ENCODE peak calls at places on chromosomes 12 and 14, in five cellular contexts. One of them, this sample, is unnamed.

GRCh38 chr14:99597911-99598600 is 6.0 kb downstream of the CCDC85C start:
- DNase-seq in CD8-positive, alpha-beta memory T cell: no peak
- DNase-seq in lower lobe of right lung: no peak
- DNase-seq in ureter: no peak
- DNase-seq in CD4-positive, alpha-beta memory T cell: no peak
- DNase-seq in this sample: no peak

GRCh38 chr14:69605761-69606160 is 5.6 kb upstream of the SUSD6 start:
- DNase-seq in CD8-positive, alpha-beta memory T cell: no peak
- DNase-seq in lower lobe of right lung: no peak
- DNase-seq in ureter: no peak
- DNase-seq in CD4-positive, alpha-beta memory T cell: no peak
- DNase-seq in this sample: no peak

GRCh38 chr12:118064608-118065007 is 3.6 kb upstream of the WSB2 start:
- DNase-seq in CD8-positive, alpha-beta memory T cell: no peak
- DNase-seq in lower lobe of right lung: no peak
- DNase-seq in ureter: no peak
- DNase-seq in CD4-positive, alpha-beta memory T cell: peak; percentile 16
- DNase-seq in this sample: no peak

GRCh38 chr14:74161526-74162158 is 76.9 kb downstream of the LIN52 start:
- DNase-seq in CD8-positive, alpha-beta memory T cell: no peak
- DNase-seq in lower lobe of right lung: no peak
- DNase-seq in ureter: no peak
- DNase-seq in CD4-positive, alpha-beta memory T cell: no peak
- DNase-seq in this sample: no peak

GRCh38 chr12:56716933-56717880 is 7.9 kb downstream of the NACA start:
- DNase-seq in CD8-positive, alpha-beta memory T cell: no peak
- DNase-seq in lower lobe of right lung: no peak
- DNase-seq in ureter: no peak
- DNase-seq in CD4-positive, alpha-beta memory T cell: no peak
- DNase-seq in this sample: no peak

GRCh38 chr12:59067068-59067467 is 146.8 kb upstream of the LRIG3 start:
- DNase-seq in CD8-positive, alpha-beta memory T cell: no peak
- DNase-seq in lower lobe of right lung: no peak
- DNase-seq in ureter: no peak
- DNase-seq in CD4-positive, alpha-beta memory T cell: no peak
- DNase-seq in this sample: no peak

GRCh38 chr14:94345344-94346072 is 22.4 kb upstream of the SERPINA6 start:
- DNase-seq in CD8-positive, alpha-beta memory T cell: no peak
- DNase-seq in lower lobe of right lung: no peak
- DNase-seq in ureter: no peak
- DNase-seq in CD4-positive, alpha-beta memory T cell: peak; percentile 3
- DNase-seq in this sample: no peak

GRCh38 chr12:121132601-121133481 is at the start of gene P2RX7:
- DNase-seq in CD8-positive, alpha-beta memory T cell: peak; percentile 54
- DNase-seq in lower lobe of right lung: peak; percentile 86
- DNase-seq in ureter: peak; percentile 74
- DNase-seq in CD4-positive, alpha-beta memory T cell: peak; percentile 41
- DNase-seq in this sample: no peak

GRCh38 chr14:24940213-24940783 is 109.6 kb downstream of the STXBP6 start:
- DNase-seq in CD8-positive, alpha-beta memory T cell: no peak
- DNase-seq in lower lobe of right lung: no peak
- DNase-seq in ureter: no peak
- DNase-seq in CD4-positive, alpha-beta memory T cell: no peak
- DNase-seq in this sample: no peak

GRCh38 chr12:123660328-123660727 is 10.6 kb upstream of the TCTN2 start:
- DNase-seq in CD8-positive, alpha-beta memory T cell: no peak
- DNase-seq in lower lobe of right lung: no peak
- DNase-seq in ureter: no peak
- DNase-seq in CD4-positive, alpha-beta memory T cell: no peak
- DNase-seq in this sample: no peak

GRCh38 chr14:89442280-89442679 is 25.2 kb upstream of the FOXN3 start:
- DNase-seq in CD8-positive, alpha-beta memory T cell: no peak
- DNase-seq in lower lobe of right lung: no peak
- DNase-seq in ureter: no peak
- DNase-seq in CD4-positive, alpha-beta memory T cell: no peak
- DNase-seq in this sample: no peak

GRCh38 chr14:34629657-34630529 is at the start of gene SNX6:
- DNase-seq in CD8-positive, alpha-beta memory T cell: peak; percentile 91
- DNase-seq in lower lobe of right lung: peak; percentile 88
- DNase-seq in ureter: peak; percentile 82
- DNase-seq in CD4-positive, alpha-beta memory T cell: peak; percentile 85
- DNase-seq in this sample: peak; percentile 87

GRCh38 chr14:96016761-96017160 is 22.4 kb upstream of the C14orf132 start:
- DNase-seq in CD8-positive, alpha-beta memory T cell: no peak
- DNase-seq in lower lobe of right lung: no peak
- DNase-seq in ureter: no peak
- DNase-seq in CD4-positive, alpha-beta memory T cell: no peak
- DNase-seq in this sample: no peak

GRCh38 chr12:120007272-120007671 is 18.2 kb downstream of the BICDL1 start:
- DNase-seq in CD8-positive, alpha-beta memory T cell: peak; percentile 87
- DNase-seq in lower lobe of right lung: no peak
- DNase-seq in ureter: no peak
- DNase-seq in CD4-positive, alpha-beta memory T cell: peak; percentile 72
- DNase-seq in this sample: no peak

GRCh38 chr14:59306775-59307174 is 118.3 kb downstream of the DAAM1 start:
- DNase-seq in CD8-positive, alpha-beta memory T cell: no peak
- DNase-seq in lower lobe of right lung: no peak
- DNase-seq in ureter: no peak
- DNase-seq in CD4-positive, alpha-beta memory T cell: no peak
- DNase-seq in this sample: no peak

GRCh38 chr12:25155031-25155576 is 39.9 kb downstream of the DNAI7 start:
- DNase-seq in CD8-positive, alpha-beta memory T cell: no peak
- DNase-seq in lower lobe of right lung: no peak
- DNase-seq in ureter: no peak
- DNase-seq in CD4-positive, alpha-beta memory T cell: peak; percentile 52
- DNase-seq in this sample: no peak

GRCh38 chr12:56029666-56030293 is 8.9 kb downstream of the IKZF4 start:
- DNase-seq in CD8-positive, alpha-beta memory T cell: no peak
- DNase-seq in lower lobe of right lung: no peak
- DNase-seq in ureter: no peak
- DNase-seq in CD4-positive, alpha-beta memory T cell: peak; percentile 49
- DNase-seq in this sample: no peak

GRCh38 chr14:86086962-86087361 is 557.0 kb downstream of the FLRT2 start:
- DNase-seq in CD8-positive, alpha-beta memory T cell: no peak
- DNase-seq in lower lobe of right lung: no peak
- DNase-seq in ureter: no peak
- DNase-seq in CD4-positive, alpha-beta memory T cell: no peak
- DNase-seq in this sample: no peak

GRCh38 chr12:25767613-25768012 is 190.9 kb upstream of the RASSF8 start:
- DNase-seq in CD8-positive, alpha-beta memory T cell: no peak
- DNase-seq in lower lobe of right lung: no peak
- DNase-seq in ureter: no peak
- DNase-seq in CD4-positive, alpha-beta memory T cell: no peak
- DNase-seq in this sample: no peak

GRCh38 chr14:67982711-67983608 is 163.4 kb downstream of the RAD51B start:
- DNase-seq in CD8-positive, alpha-beta memory T cell: no peak
- DNase-seq in lower lobe of right lung: no peak
- DNase-seq in ureter: no peak
- DNase-seq in CD4-positive, alpha-beta memory T cell: no peak
- DNase-seq in this sample: no peak

GRCh38 chr12:120771097-120771496 is 45.5 kb downstream of the ACADS start:
- DNase-seq in CD8-positive, alpha-beta memory T cell: no peak
- DNase-seq in lower lobe of right lung: no peak
- DNase-seq in ureter: no peak
- DNase-seq in CD4-positive, alpha-beta memory T cell: no peak
- DNase-seq in this sample: no peak

GRCh38 chr14:51242545-51243490 is 2.8 kb downstream of the TMX1 start:
- DNase-seq in CD8-positive, alpha-beta memory T cell: no peak
- DNase-seq in lower lobe of right lung: no peak
- DNase-seq in ureter: no peak
- DNase-seq in CD4-positive, alpha-beta memory T cell: no peak
- DNase-seq in this sample: no peak

GRCh38 chr12:46659844-46660243 is 166.0 kb downstream of the SLC38A4 start:
- DNase-seq in CD8-positive, alpha-beta memory T cell: no peak
- DNase-seq in lower lobe of right lung: no peak
- DNase-seq in ureter: no peak
- DNase-seq in CD4-positive, alpha-beta memory T cell: no peak
- DNase-seq in this sample: no peak

GRCh38 chr14:100303179-100303578 is 3.1 kb downstream of the SLC25A29 start:
- DNase-seq in CD8-positive, alpha-beta memory T cell: no peak
- DNase-seq in lower lobe of right lung: no peak
- DNase-seq in ureter: no peak
- DNase-seq in CD4-positive, alpha-beta memory T cell: no peak
- DNase-seq in this sample: no peak

GRCh38 chr12:117583677-117584076 is 222.3 kb upstream of the NOS1 start:
- DNase-seq in CD8-positive, alpha-beta memory T cell: no peak
- DNase-seq in lower lobe of right lung: no peak
- DNase-seq in ureter: no peak
- DNase-seq in CD4-positive, alpha-beta memory T cell: no peak
- DNase-seq in this sample: no peak

GRCh38 chr12:122984612-122985358 is 4.3 kb downstream of the ARL6IP4 start:
- DNase-seq in CD8-positive, alpha-beta memory T cell: no peak
- DNase-seq in lower lobe of right lung: peak; percentile 73
- DNase-seq in ureter: no peak
- DNase-seq in CD4-positive, alpha-beta memory T cell: no peak
- DNase-seq in this sample: no peak

GRCh38 chr12:108350511-108350910 is 11.4 kb upstream of the CMKLR1 start:
- DNase-seq in CD8-positive, alpha-beta memory T cell: no peak
- DNase-seq in lower lobe of right lung: no peak
- DNase-seq in ureter: no peak
- DNase-seq in CD4-positive, alpha-beta memory T cell: no peak
- DNase-seq in this sample: no peak

GRCh38 chr14:74140374-74140850 is 55.7 kb downstream of the LIN52 start:
- DNase-seq in CD8-positive, alpha-beta memory T cell: no peak
- DNase-seq in lower lobe of right lung: peak; percentile 84
- DNase-seq in ureter: no peak
- DNase-seq in CD4-positive, alpha-beta memory T cell: no peak
- DNase-seq in this sample: no peak

GRCh38 chr14:21072781-21073339 is 2.8 kb downstream of the ARHGEF40 start:
- DNase-seq in CD8-positive, alpha-beta memory T cell: no peak
- DNase-seq in lower lobe of right lung: no peak
- DNase-seq in ureter: no peak
- DNase-seq in CD4-positive, alpha-beta memory T cell: no peak
- DNase-seq in this sample: no peak

GRCh38 chr12:11753151-11753501 is 103.7 kb downstream of the ETV6 start:
- DNase-seq in CD8-positive, alpha-beta memory T cell: no peak
- DNase-seq in lower lobe of right lung: no peak
- DNase-seq in ureter: no peak
- DNase-seq in CD4-positive, alpha-beta memory T cell: no peak
- DNase-seq in this sample: no peak

GRCh38 chr12:131258396-131258795 is 304.7 kb downstream of the ADGRD1 start:
- DNase-seq in CD8-positive, alpha-beta memory T cell: no peak
- DNase-seq in lower lobe of right lung: no peak
- DNase-seq in ureter: no peak
- DNase-seq in CD4-positive, alpha-beta memory T cell: no peak
- DNase-seq in this sample: no peak

GRCh38 chr12:52052471-52053186 is 1.4 kb downstream of the NR4A1 start:
- DNase-seq in CD8-positive, alpha-beta memory T cell: no peak
- DNase-seq in lower lobe of right lung: no peak
- DNase-seq in ureter: peak; percentile 81
- DNase-seq in CD4-positive, alpha-beta memory T cell: peak; percentile 36
- DNase-seq in this sample: no peak

GRCh38 chr12:6827982-6828670 is at the start of gene P3H3:
- DNase-seq in CD8-positive, alpha-beta memory T cell: no peak
- DNase-seq in lower lobe of right lung: no peak
- DNase-seq in ureter: no peak
- DNase-seq in CD4-positive, alpha-beta memory T cell: no peak
- DNase-seq in this sample: no peak

GRCh38 chr12:75995691-75996090 is 35.9 kb downstream of the PHLDA1 start:
- DNase-seq in CD8-positive, alpha-beta memory T cell: no peak
- DNase-seq in lower lobe of right lung: no peak
- DNase-seq in ureter: no peak
- DNase-seq in CD4-positive, alpha-beta memory T cell: no peak
- DNase-seq in this sample: no peak

GRCh38 chr14:69079188-69079742 is 73.7 kb downstream of the DCAF5 start:
- DNase-seq in CD8-positive, alpha-beta memory T cell: no peak
- DNase-seq in lower lobe of right lung: no peak
- DNase-seq in ureter: no peak
- DNase-seq in CD4-positive, alpha-beta memory T cell: no peak
- DNase-seq in this sample: no peak

GRCh38 chr12:49974231-49974675 is 1.5 kb downstream of the AQP6 start:
- DNase-seq in CD8-positive, alpha-beta memory T cell: no peak
- DNase-seq in lower lobe of right lung: peak; percentile 76
- DNase-seq in ureter: no peak
- DNase-seq in CD4-positive, alpha-beta memory T cell: no peak
- DNase-seq in this sample: no peak

GRCh38 chr12:82757611-82758010 is 70.9 kb downstream of the TMTC2 start:
- DNase-seq in CD8-positive, alpha-beta memory T cell: no peak
- DNase-seq in lower lobe of right lung: no peak
- DNase-seq in ureter: no peak
- DNase-seq in CD4-positive, alpha-beta memory T cell: no peak
- DNase-seq in this sample: no peak

GRCh38 chr12:29792853-29793252 is 9.1 kb upstream of the TMTC1 start:
- DNase-seq in CD8-positive, alpha-beta memory T cell: no peak
- DNase-seq in lower lobe of right lung: no peak
- DNase-seq in ureter: no peak
- DNase-seq in CD4-positive, alpha-beta memory T cell: no peak
- DNase-seq in this sample: no peak

GRCh38 chr12:39586811-39587210 is 32.8 kb downstream of the ABCD2 start:
- DNase-seq in CD8-positive, alpha-beta memory T cell: no peak
- DNase-seq in lower lobe of right lung: no peak
- DNase-seq in ureter: no peak
- DNase-seq in CD4-positive, alpha-beta memory T cell: no peak
- DNase-seq in this sample: no peak

This sample was measured in type B pancreatic cell.